ENCODE peak calls at places on chromosomes 6 and 20, in four cellular contexts. K is WTC11, W is GM12878, P is K562. R is an unnamed sample.

GRCh38 chr20:35216541-35216940 is 9.9 kb upstream of the MMP24 start:
- DNase-seq in K (no peak), W (no peak), P (no peak), R (no peak)

GRCh38 chr6:4664117-4664626 is 112.0 kb upstream of the CDYL start:
- DNase-seq in K (no peak), W (no peak), P (peak), R (no peak)

GRCh38 chr20:61178431-61179080 is 73.5 kb upstream of the CDH4 start:
- DNase-seq in K (no peak), W (no peak), P (no peak), R (no peak)

GRCh38 chr20:59455392-59456341 is 148.7 kb upstream of the PHACTR3 start:
- DNase-seq in K (no peak), W (no peak), P (peak), R (no peak)

GRCh38 chr6:10692965-10693538 is 1.4 kb downstream of the C6orf52 start:
- DNase-seq in K (no peak), W (no peak), P (no peak), R (no peak)

GRCh38 chr6:135257641-135258405 is 76.7 kb downstream of the MYB start:
- DNase-seq in K (no peak), W (no peak), P (no peak), R (no peak)

GRCh38 chr20:39019805-39020325 is 57.7 kb downstream of the DHX35 start:
- DNase-seq in K (no peak), W (peak), P (no peak), R (no peak)

GRCh38 chr6:111870751-111871064 is 2.5 kb downstream of the FYN start:
- DNase-seq in K (no peak), W (no peak), P (no peak), R (peak)

GRCh38 chr20:11158589-11158988 is 484.8 kb upstream of the JAG1 start:
- DNase-seq in K (no peak), W (no peak), P (no peak), R (no peak)

GRCh38 chr6:36626636-36627035 is 32.5 kb downstream of the SRSF3 start:
- DNase-seq in K (no peak), W (no peak), P (no peak), R (no peak)

GRCh38 chr20:63328716-63329275 is 32.4 kb downstream of the CHRNA4 start:
- DNase-seq in K (no peak), W (no peak), P (no peak), R (no peak)

GRCh38 chr6:89590133-89590532 is 48.4 kb downstream of the LYRM2 start:
- DNase-seq in K (no peak), W (no peak), P (no peak), R (no peak)

GRCh38 chr20:17967595-17968365 is 814 bp downstream of the SNX5 start:
- DNase-seq in K (no peak), W (no peak), P (no peak), R (no peak)

GRCh38 chr6:4435981-4436445 is 300.6 kb upstream of the ECI2 start:
- DNase-seq in K (no peak), W (no peak), P (no peak), R (no peak)

GRCh38 chr6:109610555-109610954 is 80.4 kb downstream of the AK9 start:
- DNase-seq in K (no peak), W (no peak), P (no peak), R (no peak)

GRCh38 chr6:121479486-121480098 is 44.1 kb downstream of the GJA1 start:
- DNase-seq in K (no peak), W (no peak), P (no peak), R (no peak)

GRCh38 chr20:50409495-50409894 is 100.7 kb upstream of the PTPN1 start:
- DNase-seq in K (no peak), W (no peak), P (no peak), R (no peak)

GRCh38 chr6:70152786-70153185 is 150.1 kb downstream of the COL9A1 start:
- DNase-seq in K (no peak), W (no peak), P (no peak), R (no peak)

GRCh38 chr6:56168601-56169000 is 78.8 kb downstream of the COL21A1 start:
- DNase-seq in K (no peak), W (no peak), P (no peak), R (no peak)

GRCh38 chr6:29827579-29828470 is at the start of gene HLA-G:
- DNase-seq in K (peak), W (no peak), P (no peak), R (no peak)

GRCh38 chr6:4647414-4648365 is 128.5 kb upstream of the CDYL start:
- DNase-seq in K (peak), W (no peak), P (peak), R (peak)

GRCh38 chr20:59075934-59076508 is 33.4 kb upstream of the PRELID3B start:
- DNase-seq in K (no peak), W (no peak), P (no peak), R (no peak)

GRCh38 chr6:18242062-18242851 is 22.1 kb downstream of the DEK start:
- DNase-seq in K (no peak), W (no peak), P (no peak), R (peak)
- TF ChIP-seq CBFB in K (no peak), W (no peak), P (no peak), R (no peak)

GRCh38 chr6:139439278-139439813 is 64.9 kb upstream of the CITED2 start:
- DNase-seq in K (no peak), W (no peak), P (no peak), R (no peak)
- TF ChIP-seq CBFB in K (no peak), W (no peak), P (no peak), R (no peak)

DNA sequence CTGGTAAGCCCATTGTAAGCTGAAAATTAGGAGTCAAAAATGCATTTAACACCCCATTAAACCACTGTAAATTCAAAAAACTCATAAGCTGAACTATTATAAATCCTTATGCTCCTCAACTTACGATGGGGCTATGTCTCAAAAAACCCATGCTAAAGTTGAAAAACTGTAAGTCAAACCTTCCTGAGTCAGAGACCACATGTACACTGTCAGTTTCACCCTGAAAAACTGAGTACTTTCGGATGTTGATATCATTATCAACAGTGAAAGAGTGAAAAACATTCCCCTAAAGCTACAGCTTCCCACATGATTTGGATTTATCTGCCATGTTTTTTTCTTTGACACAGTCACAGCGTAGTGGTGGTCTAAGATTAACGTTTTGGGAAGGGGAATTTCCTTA is 14.2 kb downstream of the RAB23 start:
- DNase-seq in K (no peak), W (no peak), P (no peak), R (no peak)
- TF ChIP-seq CBFB in K (no peak), W (no peak), P (no peak), R (no peak)

GRCh38 chr20:37640600-37641561 is 52.9 kb upstream of the CTNNBL1 start:
- DNase-seq in K (no peak), W (no peak), P (no peak), R (no peak)
- TF ChIP-seq CBFB in K (no peak), W (no peak), P (no peak), R (no peak)

DNA sequence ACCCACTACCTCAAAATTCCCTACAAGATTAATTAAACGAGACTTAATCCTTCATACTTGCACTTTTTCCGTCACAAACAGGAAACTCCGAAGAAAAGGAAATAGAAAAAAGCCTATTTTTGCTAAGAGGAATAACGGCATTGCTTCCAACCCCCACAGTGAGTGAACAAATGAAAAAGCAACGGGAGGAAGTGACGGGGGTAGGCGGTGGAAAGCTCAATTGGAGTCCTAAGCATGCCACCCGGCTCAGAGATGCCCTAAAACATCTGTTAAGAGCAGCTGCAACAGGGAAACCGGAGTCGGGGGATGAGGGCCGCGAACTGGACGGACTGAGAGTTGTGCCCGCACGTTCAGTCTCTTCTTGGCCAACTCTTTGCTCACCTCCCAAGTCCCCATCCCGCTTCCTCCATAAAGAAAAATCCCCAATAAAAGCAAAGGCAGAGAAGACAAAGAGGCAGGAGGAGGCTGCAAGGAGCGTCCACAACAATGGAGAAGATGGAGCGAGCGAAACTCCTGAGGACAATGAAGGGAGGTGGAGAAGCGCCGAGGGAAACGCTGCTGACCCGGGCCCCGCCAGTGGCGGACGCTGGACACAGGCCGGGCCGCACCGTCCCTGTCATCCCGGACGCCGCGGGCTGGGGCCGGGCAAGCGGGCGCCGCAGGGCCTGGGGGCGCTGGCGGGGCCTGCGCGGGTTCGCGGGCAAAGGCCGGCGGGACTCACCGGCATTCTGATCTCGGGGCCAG is 671 bp downstream of the SEC63 start:
- DNase-seq in K (peak), W (no peak), P (peak), R (peak)
- TF ChIP-seq CBFB in K (no peak), W (no peak), P (no peak), R (no peak)

DNA sequence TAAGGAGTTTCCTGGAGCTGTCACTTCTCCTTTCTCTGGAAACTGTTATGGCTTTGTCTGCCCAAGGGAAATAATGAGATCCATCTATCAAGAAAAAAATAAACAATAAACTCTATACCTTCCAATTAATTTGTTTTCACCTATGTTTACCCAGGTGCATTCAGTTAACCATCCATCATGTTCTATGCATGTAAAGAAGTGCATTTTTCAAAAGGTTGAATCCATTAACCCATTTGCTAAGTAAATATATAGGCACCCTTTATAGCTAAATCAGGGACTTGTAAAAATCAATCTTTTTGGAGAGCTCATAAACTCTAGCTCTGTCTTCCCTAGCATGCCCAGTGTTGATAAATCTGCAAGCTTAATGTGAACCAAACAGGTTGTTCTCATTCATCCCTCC is 253.2 kb downstream of the NKAIN2 start:
- DNase-seq in K (no peak), W (no peak), P (no peak), R (no peak)
- TF ChIP-seq CBFB in K (no peak), W (no peak), P (no peak), R (no peak)

GRCh38 chr6:17474289-17474688 is 80.9 kb downstream of the CAP2 start:
- DNase-seq in K (no peak), W (no peak), P (no peak), R (no peak)

GRCh38 chr6:17473554-17473953 is 80.2 kb downstream of the CAP2 start:
- DNase-seq in K (no peak), W (no peak), P (no peak), R (no peak)

GRCh38 chr6:17470953-17471335 is 77.5 kb downstream of the CAP2 start:
- DNase-seq in K (no peak), W (no peak), P (no peak), R (no peak)

GRCh38 chr6:17470209-17470952 is 77.0 kb downstream of the CAP2 start:
- DNase-seq in K (no peak), W (no peak), P (no peak), R (no peak)

DNA sequence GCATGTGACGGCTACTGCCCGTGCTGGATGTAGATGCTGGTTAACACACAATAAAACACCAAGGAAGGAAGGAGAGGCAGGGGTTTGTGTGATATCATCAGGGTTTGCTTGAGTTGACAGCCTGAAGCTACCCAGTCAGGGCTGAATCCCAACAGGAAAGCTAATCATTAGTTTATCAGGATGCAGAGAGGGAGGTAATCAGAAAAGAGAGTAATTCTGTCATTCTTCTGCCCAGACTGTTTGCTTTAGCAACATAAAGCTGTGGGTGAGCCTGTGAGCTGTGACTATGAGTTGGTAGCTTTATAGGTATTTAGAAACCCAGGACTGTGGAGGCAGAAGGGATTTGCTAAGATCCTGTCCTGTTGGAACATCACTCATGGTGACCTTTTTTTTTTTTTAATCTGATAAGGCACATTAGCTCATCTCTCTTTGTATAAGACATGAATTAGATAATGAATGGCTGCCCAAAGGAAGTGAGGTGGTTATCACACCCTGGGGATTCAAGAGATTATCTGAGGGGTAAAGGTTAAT is 79.3 kb downstream of the CAP2 start:
- DNase-seq in K (no peak), W (no peak), P (no peak), R (no peak)
- TF ChIP-seq CBFB in K (no peak), W (no peak), P (no peak), R (no peak)

R was measured in HepG2.